ENCODE peak calls at places on chromosomes 2 and 18, in four cellular contexts. K, F, G and O are unnamed samples.
A peak's percentile ranks its signal among the peaks of the same experiment; 100 is the strongest.

GRCh38 chr2:181832015-181832414 is 59.5 kb upstream of the ITPRID2 start:
- DNase-seq in K (no peak), F (no peak), G (no peak), O (no peak)

GRCh38 chr2:218798767-218799504 is 17.0 kb downstream of the CYP27A1 start:
- DNase-seq in K (no peak), F (no peak), G (no peak), O (peak; percentile 52)

GRCh38 chr2:20469595-20469994 is 22.7 kb downstream of the RHOB start:
- DNase-seq in K (peak; percentile 6), F (no peak), G (no peak), O (peak; percentile 11)

GRCh38 chr2:236352761-236353593 is 88.8 kb upstream of the ASB18 start:
- DNase-seq in K (no peak), F (no peak), G (no peak), O (peak; percentile 56)

GRCh38 chr2:97727296-97727695 is 13.9 kb downstream of the ZAP70 start:
- DNase-seq in K (no peak), F (no peak), G (no peak), O (no peak)

GRCh38 chr2:122643725-122644329 is 888.4 kb downstream of the TSN start:
- DNase-seq in K (no peak), F (no peak), G (peak; percentile 49), O (no peak)

GRCh38 chr2:174025271-174026121 is 60.3 kb upstream of the SP3 start:
- DNase-seq in K (no peak), F (no peak), G (peak; percentile 75), O (peak; percentile 96)

GRCh38 chr2:137168564-137168963 is 403.2 kb downstream of the THSD7B start:
- DNase-seq in K (no peak), F (no peak), G (peak; percentile 20), O (no peak)

GRCh38 chr2:168244318-168244717 is 3.1 kb downstream of the STK39 start:
- DNase-seq in K (peak; percentile 45), F (no peak), G (no peak), O (no peak)

GRCh38 chr18:49811151-49811938 is 2.0 kb downstream of the ACAA2 start:
- DNase-seq in K (no peak), F (no peak), G (no peak), O (no peak)

GRCh38 chr2:65000619-65001018 is 11.4 kb downstream of the SLC1A4 start:
- DNase-seq in K (no peak), F (no peak), G (peak; percentile 61), O (no peak)

GRCh38 chr2:75424936-75425619 is 135.7 kb downstream of the EVA1A start:
- DNase-seq in K (no peak), F (no peak), G (no peak), O (no peak)

GRCh38 chr2:26401739-26402541 is at the start of gene DRC1:
- DNase-seq in K (peak; percentile 38), F (peak; percentile 55), G (peak; percentile 59), O (no peak)

GRCh38 chr2:100193334-100193733 is 50.9 kb upstream of the AFF3 start:
- DNase-seq in K (no peak), F (no peak), G (no peak), O (no peak)

GRCh38 chr18:42758851-42759250 is 356.6 kb downstream of the RIT2 start:
- DNase-seq in K (no peak), F (no peak), G (no peak), O (no peak)

GRCh38 chr18:8844721-8845148 is 139.4 kb downstream of the MTCL1 start:
- DNase-seq in K (no peak), F (no peak), G (no peak), O (no peak)

GRCh38 chr2:74553892-74554820 is at the start of the genes DOK1 and LOXL3:
- DNase-seq in K (peak; percentile 84), F (peak; percentile 70), G (peak; percentile 86), O (peak; percentile 97)

GRCh38 chr2:222825031-222825430 is 35.8 kb upstream of the ACSL3 start:
- DNase-seq in K (no peak), F (no peak), G (no peak), O (no peak)

GRCh38 chr2:204576580-204576979 is 31.3 kb downstream of the PARD3B start:
- DNase-seq in K (no peak), F (no peak), G (no peak), O (no peak)

GRCh38 chr2:6353669-6354068 is 512.0 kb downstream of the CMPK2 start:
- DNase-seq in K (no peak), F (no peak), G (no peak), O (no peak)

GRCh38 chr2:96148410-96149217 is 3.4 kb upstream of the DUSP2 start:
- DNase-seq in K (peak; percentile 60), F (peak; percentile 62), G (peak; percentile 66), O (peak; percentile 79)

GRCh38 chr2:898319-898718 is 52.3 kb upstream of the SNTG2 start:
- DNase-seq in K (no peak), F (no peak), G (no peak), O (no peak)

GRCh38 chr2:69123182-69123581 is 110.2 kb downstream of the ANTXR1 start:
- DNase-seq in K (no peak), F (no peak), G (peak; percentile 34), O (no peak)

GRCh38 chr2:66069937-66070716 is 364.8 kb upstream of the MEIS1 start:
- DNase-seq in K (no peak), F (no peak), G (no peak), O (no peak)

GRCh38 chr2:71934595-71935263 is 212.9 kb downstream of the CYP26B1 start:
- DNase-seq in K (no peak), F (no peak), G (peak; percentile 37), O (peak; percentile 93)

GRCh38 chr2:98911126-98911375 is 25.0 kb downstream of the CRACDL start:
- DNase-seq in K (no peak), F (no peak), G (no peak), O (no peak)

GRCh38 chr2:130766711-130767407 is 11.5 kb downstream of the AMER3 start:
- DNase-seq in K (no peak), F (no peak), G (no peak), O (no peak)

GRCh38 chr18:51398104-51398503 is 200.6 kb upstream of the MEX3C start:
- DNase-seq in K (no peak), F (no peak), G (peak; percentile 24), O (no peak)

GRCh38 chr18:61308795-61309393 is 24.3 kb upstream of the CDH20 start:
- DNase-seq in K (no peak), F (no peak), G (no peak), O (no peak)

GRCh38 chr2:98486374-98486981 is 41.8 kb downstream of the INPP4A start:
- DNase-seq in K (no peak), F (no peak), G (peak; percentile 73), O (no peak)

GRCh38 chr2:177164131-177164530 is 48.5 kb upstream of the HNRNPA3 start:
- DNase-seq in K (no peak), F (no peak), G (no peak), O (no peak)

GRCh38 chr18:5295981-5296705 is 617 bp upstream of the ZBTB14 start:
- DNase-seq in K (peak; percentile 98), F (peak; percentile 93), G (peak; percentile 95), O (peak; percentile 95)

GRCh38 chr18:5295231-5295920 is at the start of gene ZBTB14:
- DNase-seq in K (peak; percentile 75), F (peak; percentile 53), G (peak; percentile 60), O (peak; percentile 88)

GRCh38 chr18:5297582-5297981 is 2.1 kb upstream of the ZBTB14 start:
- DNase-seq in K (no peak), F (no peak), G (no peak), O (no peak)

GRCh38 chr18:5298156-5298852 is 2.8 kb upstream of the ZBTB14 start:
- DNase-seq in K (no peak), F (no peak), G (peak; percentile 29), O (no peak)

GRCh38 chr18:5296706-5297320 is 1.3 kb upstream of the ZBTB14 start:
- DNase-seq in K (peak; percentile 82), F (peak; percentile 82), G (peak; percentile 90), O (peak; percentile 80)
- TF ChIP-seq POLR2A in K (peak; percentile 86), F (peak; percentile 40), G (peak; percentile 50), O (no peak)

GRCh38 chr2:209525834-209526281 is 102.0 kb downstream of the MAP2 start:
- DNase-seq in K (no peak), F (no peak), G (no peak), O (no peak)
- H3K4me3 ChIP-seq in K (no peak overlapping the region), F (no peak overlapping the region), G (no peak overlapping the region), O (no peak overlapping the region)

GRCh38 chr2:24105816-24106215 is 17.3 kb downstream of the PFN4 start:
- DNase-seq in K (no peak), F (no peak), G (no peak), O (no peak)

GRCh38 chr2:24106786-24107185 is 16.3 kb downstream of the PFN4 start:
- DNase-seq in K (no peak), F (no peak), G (no peak), O (no peak)

GRCh38 chr2:24104906-24105305 is 18.2 kb downstream of the PFN4 start:
- DNase-seq in K (no peak), F (no peak), G (no peak), O (no peak)

GRCh38 chr2:24104110-24104650 is 19.0 kb downstream of the PFN4 start:
- DNase-seq in K (no peak), F (no peak), G (no peak), O (no peak)

DNA sequence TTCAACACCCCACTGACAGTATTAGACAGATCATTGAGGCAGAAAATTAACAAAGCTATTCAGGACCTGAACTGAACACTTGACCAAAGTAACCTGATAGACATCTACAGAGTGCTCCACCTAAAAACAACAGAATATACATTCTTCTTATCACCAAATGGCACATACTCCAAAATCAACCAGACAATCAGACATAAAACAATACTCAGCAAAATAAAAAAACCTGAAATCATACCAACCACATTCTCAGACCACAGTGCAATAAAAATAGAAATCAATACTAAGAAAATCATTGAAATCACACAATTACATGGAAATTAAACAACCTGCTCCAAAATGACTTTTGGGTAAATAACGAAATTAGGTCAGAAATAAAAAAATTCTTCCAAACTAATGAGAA is 15.8 kb downstream of the PFN4 start:
- DNase-seq in K (no peak), F (no peak), G (no peak), O (no peak)
- TF ChIP-seq CTCF in K (no peak), F (no peak), G (no peak), O (no peak)

GRCh38 chr2:37231251-37232130 is at the start of the genes CEBPZ and NDUFAF7:
- DNase-seq in K (peak; percentile 91), F (peak; percentile 89), G (peak; percentile 94), O (peak; percentile 93)
- TF ChIP-seq POLR2A in K (peak; percentile 88), F (peak; percentile 68), G (peak; percentile 94), O (no peak)

DNA sequence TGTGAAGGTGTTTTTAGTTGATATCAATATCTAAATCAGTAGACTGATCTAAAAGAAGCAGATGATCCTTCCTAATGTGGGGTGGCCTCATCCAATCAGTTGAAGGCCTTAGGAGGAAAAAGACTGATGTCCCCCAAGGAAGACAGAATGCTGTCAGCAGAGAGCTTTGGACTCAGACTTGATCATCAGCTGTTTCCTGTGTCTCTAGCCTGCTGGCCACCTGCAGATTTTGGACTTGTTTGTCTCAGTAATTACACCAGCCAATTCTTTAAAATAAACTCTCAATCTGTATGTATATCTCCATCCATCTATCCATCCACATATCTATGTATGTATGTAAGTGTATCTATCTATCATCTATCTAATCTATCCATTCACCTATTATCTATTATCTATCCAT is 301.3 kb downstream of the LPIN1 start:
- DNase-seq in K (no peak), F (no peak), G (no peak), O (no peak)
- H3K4me3 ChIP-seq in K (no peak overlapping the region), F (no peak overlapping the region), G (no peak overlapping the region), O (no peak overlapping the region)